ENCODE peak calls at places on chromosome 17, in five cellular contexts. S, F, P, Y and E are unnamed samples.

GRCh38 chr17:35875439-35876139 is 4.6 kb downstream of the CCL5 start:
- DNase-seq in Y (no peak), S (no peak), F (no peak), P (no peak), E (no peak)

GRCh38 chr17:34713687-34714086 is 134.3 kb downstream of the TMEM132E start:
- DNase-seq in Y (no peak), F (no peak), S (no peak), P (no peak), E (no peak)

GRCh38 chr17:82718986-82719685 is 2.6 kb downstream of the FN3KRP start:
- DNase-seq in Y (no peak), S (no peak), P (no peak), F (no peak), E (no peak)

GRCh38 chr17:32143525-32143865 is 1.2 kb downstream of the RHOT1 start:
- DNase-seq in P (no peak), F (no peak), Y (no peak), S (no peak), E (no peak)

GRCh38 chr17:80678621-80679020 is 134.0 kb downstream of the RPTOR start:
- DNase-seq in Y (no peak), S (no peak), F (no peak), P (no peak), E (no peak)

GRCh38 chr17:78343099-78343432 is 16.8 kb downstream of the SOCS3 start:
- DNase-seq in P (no peak), F (peak), Y (peak), S (no peak), E (no peak)

GRCh38 chr17:19403021-19403420 is 8.0 kb upstream of the RNF112 start:
- DNase-seq in Y (no peak), S (no peak), F (no peak), P (no peak), E (no peak)

GRCh38 chr17:45578516-45579455 is 88.3 kb upstream of the PLEKHM1 start:
- DNase-seq in Y (no peak), P (no peak), S (no peak), F (no peak), E (no peak)

GRCh38 chr17:76397687-76398522 is 13.5 kb downstream of the SPHK1 start:
- DNase-seq in F (peak), S (peak), Y (peak), P (peak), E (peak)

GRCh38 chr17:57104461-57105175 is 19.6 kb downstream of the AKAP1 start:
- DNase-seq in Y (no peak), F (no peak), S (no peak), P (no peak), E (no peak)

GRCh38 chr17:56592487-56593072 is 919 bp upstream of the NOG start:
- DNase-seq in Y (peak), P (peak), S (peak), F (peak), E (peak)

GRCh38 chr17:78532922-78533640 is 44.1 kb downstream of the DNAH17 start:
- DNase-seq in S (no peak), Y (no peak), P (no peak), F (no peak), E (no peak)

GRCh38 chr17:2055494-2056220 is 754 bp downstream of the HIC1 start:
- DNase-seq in S (no peak), F (peak), P (no peak), Y (peak), E (no peak)

GRCh38 chr17:67133161-67133560 is 88.8 kb downstream of the CACNG1 start:
- DNase-seq in F (no peak), P (no peak), S (no peak), Y (no peak), E (no peak)

GRCh38 chr17:73594598-73594997 is 49.6 kb downstream of the SDK2 start:
- DNase-seq in Y (no peak), F (no peak), P (no peak), S (no peak), E (no peak)

GRCh38 chr17:67011527-67012175 is 32.7 kb upstream of the CACNG1 start:
- DNase-seq in S (no peak), F (no peak), Y (no peak), P (no peak), E (no peak)

GRCh38 chr17:43367588-43368242 is 31.1 kb upstream of the ARL4D start:
- DNase-seq in S (no peak), P (peak), F (no peak), Y (no peak), E (peak)

GRCh38 chr17:8289103-8289397 is 580 bp downstream of the RANGRF start:
- DNase-seq in F (peak), S (no peak), P (no peak), Y (no peak), E (peak)

GRCh38 chr17:56756536-56756935 is 77.2 kb downstream of the C17orf67 start:
- DNase-seq in S (no peak), Y (no peak), P (no peak), F (no peak), E (no peak)

GRCh38 chr17:2853722-2854580 is 57.7 kb downstream of the RAP1GAP2 start:
- DNase-seq in S (peak), Y (peak), F (peak), P (no peak), E (no peak)

GRCh38 chr17:20074001-20074400 is 64.8 kb downstream of the SPECC1 start:
- DNase-seq in F (no peak), S (no peak), Y (no peak), P (no peak), E (no peak)